ENCODE peak calls at places on chromosomes 11 and 22, in five cellular contexts. X is psoas muscle, F is A549, E is ovary, U is coronary artery. N is an unnamed sample.

GRCh38 chr11:2837096-2837601 is 48.4 kb downstream of the CDKN1C start:
- DNase-seq in U (no peak), F (peak), X (peak), E (no peak), N (peak)

GRCh38 chr11:126214446-126215240 is 3.1 kb downstream of the FAM118B start:
- DNase-seq in F (peak), U (no peak), X (no peak), E (no peak), N (no peak)

GRCh38 chr11:1225386-1226225 is 2.7 kb downstream of the MUC5B start:
- DNase-seq in U (no peak), E (peak), F (no peak), X (peak), N (no peak)

GRCh38 chr11:131043251-131043650 is 127.0 kb upstream of the SNX19 start:
- DNase-seq in U (no peak), F (no peak), E (no peak), X (no peak), N (no peak)

GRCh38 chr11:83970061-83970671 is 684.0 kb upstream of the CCDC90B start:
- DNase-seq in E (no peak), U (no peak), X (no peak), F (no peak), N (no peak)

GRCh38 chr22:40534379-40535188 is 101.9 kb downstream of the MRTFA start:
- DNase-seq in U (no peak), X (no peak), F (no peak), E (no peak), N (peak)

GRCh38 chr11:68950268-68950667 is 30.5 kb downstream of the MRGPRD start:
- DNase-seq in U (no peak), X (no peak), F (peak), E (no peak), N (peak)

GRCh38 chr11:2180775-2181370 is 9.3 kb upstream of the TH start:
- DNase-seq in X (no peak), E (no peak), U (no peak), F (no peak), N (peak)

GRCh38 chr11:68314203-68314885 is 2.0 kb downstream of the LRP5 start:
- DNase-seq in F (peak), X (no peak), U (no peak), E (peak), N (no peak)

GRCh38 chr11:66317766-66318575 is 1.1 kb upstream of the CD248 start:
- DNase-seq in E (peak), F (no peak), X (peak), U (no peak), N (no peak)

GRCh38 chr22:49100316-49100715 is 727.4 kb downstream of the BRD1 start:
- DNase-seq in E (no peak), X (no peak), U (no peak), F (no peak), N (no peak)

DNA sequence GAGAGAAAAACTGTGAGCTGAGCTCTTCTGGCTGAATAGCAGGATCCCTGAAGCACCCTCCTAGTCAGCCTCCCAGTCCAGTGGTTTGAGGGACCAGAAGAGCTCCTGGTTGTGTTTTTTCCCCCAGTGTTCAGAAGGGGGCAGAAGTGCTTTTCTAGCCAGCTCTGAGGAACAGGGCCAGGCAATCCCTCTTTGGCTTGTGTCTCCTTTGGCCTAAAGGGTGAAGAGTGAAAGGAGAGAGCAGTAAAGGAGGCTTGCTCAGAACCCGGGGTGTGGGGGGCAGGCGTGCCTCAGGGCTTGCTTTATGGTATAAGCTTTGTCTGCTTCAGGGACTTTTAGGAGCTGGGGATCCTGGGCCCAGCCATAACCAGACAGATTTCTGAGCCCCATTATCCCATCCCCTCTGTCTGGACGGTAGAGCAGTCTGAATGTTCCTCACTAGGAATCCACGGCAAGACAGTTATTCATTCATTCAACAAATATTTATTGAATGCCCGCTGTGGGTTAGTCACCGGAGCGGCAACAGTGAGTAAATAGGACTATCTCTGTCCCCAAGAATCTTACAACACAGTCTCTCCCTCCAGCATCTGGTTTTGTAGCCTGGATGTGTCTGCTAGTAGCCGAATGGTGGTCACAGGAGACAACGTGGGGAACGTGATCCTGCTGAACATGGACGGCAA is 14.5 kb downstream of the ACP2 start:
- DNase-seq in E (no peak), X (no peak), U (no peak), F (peak), N (no peak)
- TF ChIP-seq CTCF in E (peak), X (peak), U (no peak), F (peak), N (no peak)

DNA sequence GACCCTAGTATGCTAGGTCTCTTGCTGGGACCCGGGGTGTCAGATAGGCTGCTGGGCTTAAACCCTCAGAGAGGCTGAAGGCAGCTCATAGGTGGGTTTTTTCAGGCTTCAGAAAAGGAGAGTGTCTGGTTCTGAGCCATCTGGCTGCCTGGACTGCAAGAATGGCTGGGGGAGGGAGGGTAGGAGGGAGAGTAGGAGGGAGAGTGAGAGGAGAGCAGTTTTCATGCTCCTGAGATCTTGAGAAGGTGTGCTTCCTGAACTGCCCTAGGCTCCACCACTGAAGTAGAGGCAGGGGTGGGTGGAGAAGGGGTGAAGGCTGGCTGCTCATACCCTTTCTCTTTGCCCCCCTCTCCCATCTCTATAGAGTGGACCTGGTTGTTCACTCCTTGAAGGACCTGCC is 4.6 kb downstream of the HMBS start:
- DNase-seq in U (no peak), F (no peak), X (no peak), E (no peak), N (no peak)
- H3K27ac ChIP-seq in U (no peak), F (no peak), X (no peak), E (no peak), N (peak)

GRCh38 chr11:36569095-36569494 is 1.3 kb downstream of the RAG1 start:
- DNase-seq in X (no peak), F (no peak), E (no peak), U (no peak), N (no peak)

GRCh38 chr11:36565033-36565610 is 2.7 kb upstream of the RAG1 start:
- DNase-seq in U (no peak), X (no peak), F (no peak), E (no peak), N (no peak)

GRCh38 chr11:36567684-36568083 is at the start of gene RAG1:
- DNase-seq in E (no peak), X (no peak), U (no peak), F (no peak), N (no peak)

GRCh38 chr11:36566407-36567053 is 1.3 kb upstream of the RAG1 start:
- DNase-seq in E (no peak), X (no peak), F (no peak), U (no peak), N (no peak)

GRCh38 chr11:36564376-36565032 is 3.3 kb upstream of the RAG1 start:
- DNase-seq in E (peak), X (no peak), U (no peak), F (peak), N (peak)
- TF ChIP-seq CTCF in E (no peak), X (peak), U (peak), F (peak), N (peak)

DNA sequence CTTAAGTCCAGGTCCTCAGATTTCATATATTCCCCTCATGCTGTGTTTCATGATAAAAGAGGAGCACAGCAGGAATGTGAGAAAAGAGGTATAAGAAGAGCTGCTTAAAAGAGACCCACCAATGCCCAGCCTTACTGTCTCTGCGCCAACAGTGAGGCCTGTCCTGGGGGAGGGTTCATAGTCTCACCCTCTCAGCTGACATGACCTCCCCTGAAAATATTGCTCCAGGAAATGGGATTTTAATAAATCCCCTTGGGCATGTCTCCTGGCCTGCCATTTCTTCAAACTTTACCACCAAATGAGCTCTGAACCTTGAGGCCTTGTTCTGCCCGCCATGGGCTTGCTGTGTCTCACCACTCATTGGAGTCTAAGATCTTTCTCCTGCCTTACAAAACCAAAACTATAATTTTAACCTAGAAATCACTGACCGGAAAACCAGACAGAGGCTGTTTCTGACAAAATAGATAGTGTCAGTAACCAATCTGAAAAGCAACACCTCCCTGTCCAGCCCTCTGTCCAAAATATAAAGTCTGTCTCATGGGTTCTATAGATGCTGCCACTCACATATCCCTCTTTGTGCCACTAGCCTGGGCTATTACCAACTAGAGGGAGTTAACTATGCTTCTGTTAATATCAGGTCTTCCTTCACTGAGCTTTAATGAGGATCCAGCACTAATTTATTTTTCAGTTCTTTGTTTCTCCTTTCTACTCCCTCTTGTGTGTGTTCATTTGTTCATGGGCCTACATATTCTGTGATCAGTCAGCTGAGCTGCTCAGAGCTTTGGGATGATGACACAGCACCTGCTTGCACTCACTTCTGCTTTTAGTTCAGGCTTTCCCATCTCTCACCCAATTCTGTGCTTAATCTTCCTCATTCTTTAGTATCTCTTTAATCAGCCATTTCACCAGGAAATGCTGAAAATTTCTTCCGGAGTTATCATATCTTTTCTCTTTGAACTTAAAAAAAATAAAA is at the start of gene OR2AG2:
- DNase-seq in U (no peak), F (no peak), X (no peak), E (no peak), N (no peak)
- H3K27ac ChIP-seq in U (no peak), F (no peak), X (no peak), E (no peak), N (no peak)

DNA sequence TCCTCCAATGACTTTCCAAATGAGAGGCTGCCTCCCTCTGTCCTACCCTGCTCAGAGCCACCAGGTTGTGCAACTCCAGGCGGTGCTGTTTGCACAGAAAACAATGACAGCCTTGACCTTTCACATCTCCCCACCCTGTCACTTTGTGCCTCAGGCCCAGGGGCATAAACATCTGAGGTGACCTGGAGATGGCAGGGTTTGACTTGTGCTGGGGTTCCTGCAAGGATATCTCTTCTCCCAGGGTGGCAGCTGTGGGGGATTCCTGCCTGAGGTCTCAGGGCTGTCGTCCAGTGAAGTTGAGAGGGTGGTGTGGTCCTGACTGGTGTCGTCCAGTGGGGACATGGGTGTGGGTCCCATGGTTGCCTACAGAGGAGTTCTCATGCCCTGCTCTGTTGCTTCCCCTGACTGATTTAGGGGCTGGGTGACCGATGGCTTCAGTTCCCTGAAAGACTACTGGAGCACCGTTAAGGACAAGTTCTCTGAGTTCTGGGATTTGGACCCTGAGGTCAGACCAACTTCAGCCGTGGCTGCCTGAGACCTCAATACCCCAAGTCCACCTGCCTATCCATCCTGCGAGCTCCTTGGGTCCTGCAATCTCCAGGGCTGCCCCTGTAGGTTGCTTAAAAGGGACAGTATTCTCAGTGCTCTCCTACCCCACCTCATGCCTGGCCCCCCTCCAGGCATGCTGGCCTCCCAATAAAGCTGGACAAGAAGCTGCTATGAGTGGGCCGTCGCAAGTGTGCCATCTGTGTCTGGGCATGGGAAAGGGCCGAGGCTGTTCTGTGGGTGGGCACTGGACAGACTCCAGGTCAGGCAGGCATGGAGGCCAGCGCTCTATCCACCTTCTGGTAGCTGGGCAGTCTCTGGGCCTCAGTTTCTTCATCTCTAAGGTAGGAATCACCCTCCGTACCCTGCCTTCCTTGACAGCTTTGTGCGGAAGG is 2.9 kb downstream of the APOC3 start:
- DNase-seq in F (no peak), E (no peak), X (no peak), U (no peak), N (no peak)
- TF ChIP-seq CTCF in F (no peak), E (no peak), X (no peak), U (no peak), N (no peak)

N was measured in RWPE1.